ENCODE peak calls at places on chromosomes 16 and 17, in five cellular contexts. H is heart left ventricle, C is A549, D is HCT116, U is sigmoid colon. T is an unnamed sample.

GRCh38 chr17:13002761-13003453 is 14.9 kb downstream of the ELAC2 start:
- DNase-seq in C (peak; percentile 80), D (peak; percentile 34), U (peak; percentile 86), H (peak; percentile 82), T (peak; percentile 60)

GRCh38 chr16:89096768-89097527 is 3.3 kb downstream of the ACSF3 start:
- DNase-seq in U (no peak), C (no peak), D (no peak), H (no peak), T (no peak)

GRCh38 chr17:54887787-54888186 is 12.9 kb upstream of the TOM1L1 start:
- DNase-seq in U (no peak), H (no peak), C (no peak), D (no peak), T (no peak)

GRCh38 chr17:33291248-33292183 is 1.6 kb downstream of the ASIC2 start:
- DNase-seq in C (peak; percentile 26), U (no peak), D (no peak), H (peak; percentile 54), T (no peak)

GRCh38 chr16:88514526-88514925 is 55.7 kb upstream of the ZC3H18 start:
- DNase-seq in H (no peak), D (no peak), C (no peak), U (no peak), T (no peak)

GRCh38 chr17:63699638-63700527 is at the start of gene LIMD2:
- DNase-seq in C (peak; percentile 69), H (peak; percentile 88), U (peak; percentile 76), D (no peak), T (no peak)

GRCh38 chr16:86221085-86221484 is 289.2 kb upstream of the FOXF1 start:
- DNase-seq in C (no peak), H (no peak), D (no peak), U (peak; percentile 55), T (no peak)

GRCh38 chr17:78133971-78134898 is 3.7 kb downstream of the TMC8 start:
- DNase-seq in C (peak; percentile 79), D (peak; percentile 70), U (no peak), H (no peak), T (no peak)

GRCh38 chr17:19741832-19742457 is 6.2 kb downstream of the ALDH3A1 start:
- DNase-seq in H (no peak), C (no peak), U (no peak), D (no peak), T (no peak)

GRCh38 chr17:7930841-7931631 is 710 bp downstream of the TRAPPC1 start:
- DNase-seq in D (no peak), C (peak; percentile 65), H (no peak), U (no peak), T (no peak)

GRCh38 chr16:4877298-4877685 is 30.0 kb downstream of the UBN1 start:
- DNase-seq in H (no peak), U (no peak), C (no peak), D (no peak), T (no peak)

GRCh38 chr16:31508706-31509523 is 724 bp upstream of the RUSF1 start:
- DNase-seq in H (no peak), U (no peak), C (no peak), D (no peak), T (no peak)

GRCh38 chr17:78818932-78819331 is 21.7 kb downstream of the USP36 start:
- DNase-seq in H (no peak), U (no peak), D (no peak), C (no peak), T (no peak)

GRCh38 chr17:21282231-21282630 is 2.3 kb upstream of the MAP2K3 start:
- DNase-seq in U (peak; percentile 83), C (peak; percentile 93), H (no peak), D (peak; percentile 67), T (no peak)

GRCh38 chr16:81601601-81602251 is 157.1 kb downstream of the CMIP start:
- DNase-seq in H (peak; percentile 49), C (no peak), D (no peak), U (no peak), T (no peak)

GRCh38 chr17:45844695-45845375 is at the start of gene SPPL2C:
- DNase-seq in D (no peak), H (peak; percentile 61), U (no peak), C (no peak), T (no peak)

GRCh38 chr17:6393368-6393952 is 41.5 kb downstream of the AIPL1 start:
- DNase-seq in C (no peak), D (no peak), U (no peak), H (no peak), T (no peak)

DNA sequence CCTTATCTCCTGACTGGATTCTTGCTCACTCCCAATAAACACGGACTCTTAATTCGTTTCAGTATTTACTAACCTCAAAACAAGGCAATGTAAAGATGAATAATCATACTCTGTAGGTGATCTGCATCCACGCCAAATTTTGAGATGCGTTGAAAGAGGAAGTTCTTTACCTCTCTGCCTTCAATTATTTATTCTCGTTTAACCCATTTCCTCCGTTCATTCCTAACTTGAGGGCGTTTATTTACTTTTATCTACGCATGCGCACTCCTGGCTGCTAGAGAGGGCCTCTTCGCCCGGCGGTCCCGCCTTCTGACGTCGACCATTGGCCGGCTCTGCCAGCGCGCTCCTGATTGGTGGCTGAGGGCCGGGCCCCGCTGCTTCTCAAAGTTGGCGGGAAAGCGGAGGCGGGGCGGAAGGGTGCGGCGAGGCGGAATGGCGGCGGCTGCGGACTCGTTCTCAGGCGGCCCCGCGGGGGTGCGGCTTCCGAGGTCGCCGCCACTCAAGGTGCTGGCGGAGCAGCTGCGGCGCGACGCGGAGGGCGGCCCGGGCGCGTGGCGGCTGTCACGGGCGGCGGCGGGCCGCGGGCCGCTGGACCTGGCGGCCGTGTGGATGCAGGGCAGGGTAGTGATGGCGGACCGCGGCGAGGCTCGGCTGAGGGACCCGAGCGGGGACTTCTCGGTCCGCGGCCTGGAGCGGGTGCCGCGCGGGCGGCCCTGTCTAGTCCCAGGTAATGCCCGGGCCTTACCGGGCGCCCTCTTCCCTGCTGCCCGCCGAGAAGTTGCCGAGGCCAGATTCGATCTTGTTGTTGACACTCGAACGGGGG is at the start of gene RMI2:
- DNase-seq in D (peak; percentile 89), H (peak; percentile 98), C (peak; percentile 99), U (peak; percentile 98), T (peak; percentile 97)
- TF ChIP-seq POLR2A in D (peak; percentile 36), H (no peak), C (peak; percentile 35), U (no peak), T (no peak)

GRCh38 chr17:42107597-42108576 is 4.6 kb downstream of the DHX58 start:
- DNase-seq in C (peak; percentile 88), U (peak; percentile 84), D (peak; percentile 74), H (peak; percentile 92), T (no peak)
- H3K4me3 ChIP-seq in C (peak overlapping the region; percentile 28), U (no peak overlapping the region), D (peak overlapping the region; percentile 33), H (no peak overlapping the region), T (no peak overlapping the region)

DNA sequence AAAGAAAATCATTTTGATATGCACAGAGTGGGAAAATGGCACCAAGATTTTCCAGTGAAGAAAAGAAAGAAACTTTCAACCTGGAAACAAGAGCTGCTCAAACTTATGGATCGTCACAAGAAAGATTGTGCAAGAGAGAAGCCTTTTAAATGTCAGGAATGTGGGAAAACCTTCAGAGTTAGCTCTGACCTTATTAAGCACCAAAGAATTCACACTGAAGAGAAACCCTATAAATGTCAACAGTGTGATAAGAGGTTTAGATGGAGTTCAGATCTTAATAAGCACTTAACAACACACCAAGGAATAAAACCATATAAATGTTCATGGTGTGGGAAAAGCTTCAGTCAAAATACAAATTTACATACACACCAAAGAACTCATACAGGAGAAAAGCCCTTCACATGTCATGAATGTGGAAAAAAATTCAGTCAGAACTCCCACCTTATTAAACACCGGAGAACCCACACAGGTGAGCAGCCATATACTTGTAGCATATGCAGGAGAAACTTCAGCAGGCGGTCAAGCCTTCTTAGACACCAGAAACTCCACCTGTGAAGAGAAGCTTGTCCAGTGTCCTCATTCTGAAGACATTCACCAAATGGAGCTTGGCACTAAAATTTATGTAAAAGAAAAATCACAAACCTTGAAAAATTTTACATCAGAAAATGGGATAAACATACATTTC is 12.2 kb downstream of the ZNF75A start:
- DNase-seq in C (no peak), H (no peak), D (no peak), U (no peak), T (no peak)
- H3K9me3 ChIP-seq in C (peaks cover 98% of the 10 kb centered on the region), H (peaks cover 8% of the 10 kb centered on the region), D (peaks cover 23% of the 10 kb centered on the region), U (peaks cover 55% of the 10 kb centered on the region), T (peaks cover 98% of the 10 kb centered on the region)

GRCh38 chr16:84647830-84648594 is at the start of gene KLHL36:
- DNase-seq in D (no peak), C (peak; percentile 82), H (peak; percentile 85), U (peak; percentile 73), T (peak; percentile 36)
- TF ChIP-seq POLR2A in D (no peak), C (no peak), H (peak; percentile 28), U (no peak), T (no peak)

DNA sequence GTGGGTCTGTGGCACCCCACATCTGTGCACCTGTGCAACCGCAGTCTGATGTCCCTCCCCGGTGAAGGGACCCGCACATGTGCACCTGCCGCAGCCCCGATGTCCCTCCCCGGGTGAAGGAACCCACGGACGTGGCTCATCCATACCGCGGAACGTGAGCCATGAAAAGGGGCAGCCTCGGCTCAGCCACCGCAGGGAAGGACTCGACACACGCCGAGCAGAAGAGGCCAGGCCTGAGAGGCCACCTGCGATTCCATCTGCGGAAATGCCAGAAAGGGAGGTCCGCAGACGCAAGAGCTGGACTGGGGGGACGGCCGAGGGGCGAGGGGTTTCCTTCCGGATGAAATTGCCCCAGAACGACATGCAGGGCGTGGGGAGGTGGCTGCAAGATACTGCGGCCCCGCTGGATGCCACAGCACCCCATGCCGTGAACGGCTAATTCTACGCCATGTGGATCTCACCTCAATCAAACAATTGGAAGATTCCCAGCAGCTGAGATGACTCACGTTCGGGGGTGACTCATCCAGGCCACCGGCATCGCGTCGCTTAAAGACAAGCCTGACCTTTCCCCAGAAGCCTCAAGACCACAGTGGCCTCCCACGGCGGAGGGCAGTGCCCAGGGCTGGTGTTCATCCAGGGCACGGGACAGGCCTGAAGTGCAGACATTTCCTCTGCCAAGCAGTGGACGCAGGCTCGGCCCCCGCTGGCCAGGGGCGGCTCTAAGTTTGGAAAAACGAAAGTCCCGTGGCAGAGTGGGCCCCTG is 21.0 kb downstream of the SOX8 start:
- DNase-seq in U (no peak), C (peak; percentile 95), D (peak; percentile 85), H (no peak), T (peak; percentile 63)
- H3K4me3 ChIP-seq in U (no peak overlapping the region), C (peak overlapping the region; percentile 9), D (no peak overlapping the region), H (no peak overlapping the region), T (no peak overlapping the region)